ENCODE peak calls at places on chromosome 14, in eight cellular contexts. F, R, B, J, L, H, Y and W are unnamed samples.

GRCh38 chr14:60327447-60328331 is 78.7 kb downstream of the PPM1A start:
- DNase-seq in F (peak), R (peak), B (no peak), J (peak), L (peak), H (peak), Y (no peak), W (no peak)

GRCh38 chr14:36009643-36010042 is 166.9 kb downstream of the PTCSC3 start:
- DNase-seq in F (no peak), R (no peak), B (no peak), J (no peak), L (no peak), H (no peak), Y (no peak), W (no peak)

GRCh38 chr14:29529418-29529817 is 398.2 kb downstream of the PRKD1 start:
- DNase-seq in F (no peak), R (no peak), B (no peak), J (peak), L (no peak), H (no peak), Y (no peak), W (peak)

GRCh38 chr14:72515779-72516770 is 377.8 kb downstream of the DPF3 start:
- DNase-seq in F (no peak), R (no peak), B (no peak), J (peak), L (no peak), H (no peak), Y (no peak), W (no peak)

GRCh38 chr14:99479903-99480855 is 480 bp downstream of the SETD3 start:
- DNase-seq in F (peak), R (peak), B (no peak), J (peak), L (no peak), H (peak), Y (peak), W (peak)

GRCh38 chr14:76348898-76349297 is 27.0 kb upstream of the ESRRB start:
- DNase-seq in F (no peak), R (no peak), B (peak), J (peak), L (no peak), H (no peak), Y (no peak), W (no peak)

GRCh38 chr14:69652942-69653680 is 41.7 kb downstream of the SUSD6 start:
- DNase-seq in F (no peak), R (no peak), B (no peak), J (no peak), L (no peak), H (no peak), Y (no peak), W (no peak)

GRCh38 chr14:93532550-93532949 is 101.8 kb downstream of the UNC79 start:
- DNase-seq in F (no peak), R (no peak), B (no peak), J (no peak), L (no peak), H (no peak), Y (no peak), W (no peak)

GRCh38 chr14:52351561-52352491 is 37.7 kb downstream of the PTGER2 start:
- DNase-seq in F (no peak), R (no peak), B (no peak), J (peak), L (no peak), H (no peak), Y (no peak), W (no peak)

GRCh38 chr14:26290007-26290530 is 307.8 kb downstream of the NOVA1 start:
- DNase-seq in F (no peak), R (no peak), B (peak), J (peak), L (no peak), H (no peak), Y (no peak), W (no peak)

GRCh38 chr14:25658988-25659387 is 609.0 kb upstream of the STXBP6 start:
- DNase-seq in F (no peak), R (no peak), B (no peak), J (no peak), L (no peak), H (no peak), Y (no peak), W (no peak)

GRCh38 chr14:54209501-54210231 is 187.1 kb upstream of the CDKN3 start:
- DNase-seq in F (no peak), R (no peak), B (peak), J (peak), L (no peak), H (no peak), Y (no peak), W (no peak)